ENCODE peak calls at places on chromosome 5, in ten cellular contexts. L is foreskin fibroblast, T is omental fat pad, I is kidney epithelial cell, U is PC-3, P is lower lobe of right lung, W is OCI-LY7, K is neural progenitor cell, M is heart right ventricle, H is endothelial cell. O is an unnamed sample.

GRCh38 chr5:20145240-20145639 is 157.2 kb upstream of the CDH18 start:
- DNase-seq in L (no peak), T (no peak), I (no peak), U (peak), P (no peak), W (no peak), K (no peak), M (no peak), H (no peak), O (no peak)

GRCh38 chr5:132473608-132474007 is 17.0 kb downstream of the IRF1 start:
- DNase-seq in L (no peak), T (peak), I (no peak), U (no peak), P (no peak), W (no peak), K (no peak), M (no peak), H (no peak), O (no peak)

GRCh38 chr5:1201327-1202025 is at the start of gene SLC6A19:
- DNase-seq in L (no peak), T (no peak), I (no peak), U (no peak), P (peak), W (no peak), K (no peak), M (peak), H (no peak), O (no peak)

GRCh38 chr5:50807661-50808060 is 141.2 kb downstream of the PARP8 start:
- DNase-seq in L (no peak), T (no peak), I (no peak), U (no peak), P (no peak), W (no peak), K (no peak), M (no peak), H (no peak), O (no peak)

GRCh38 chr5:146005723-146006122 is 69.3 kb downstream of the SH3RF2 start:
- DNase-seq in L (no peak), T (no peak), I (no peak), U (no peak), P (no peak), W (no peak), K (no peak), M (no peak), H (no peak), O (no peak)

GRCh38 chr5:89991592-89991991 is 418.0 kb downstream of the CETN3 start:
- DNase-seq in L (no peak), T (no peak), I (no peak), U (no peak), P (no peak), W (no peak), K (no peak), M (no peak), H (no peak), O (no peak)

GRCh38 chr5:174612686-174613085 is 111.7 kb upstream of the MSX2 start:
- DNase-seq in L (no peak), T (no peak), I (no peak), U (peak), P (no peak), W (no peak), K (no peak), M (no peak), H (no peak), O (no peak)

GRCh38 chr5:34838785-34839714 is at the start of gene TTC23L:
- DNase-seq in L (peak), T (peak), I (peak), U (peak), P (peak), W (peak), K (peak), M (peak), H (peak), O (peak)

GRCh38 chr5:55220433-55221185 is 6.5 kb downstream of the MCIDAS start:
- DNase-seq in L (no peak), T (no peak), I (no peak), U (no peak), P (no peak), W (no peak), K (peak), M (no peak), H (peak), O (peak)

GRCh38 chr5:1747079-1747802 is 52.4 kb downstream of the MRPL36 start:
- DNase-seq in L (no peak), T (no peak), I (no peak), U (no peak), P (peak), W (no peak), K (no peak), M (no peak), H (no peak), O (no peak)

GRCh38 chr5:6321078-6321477 is 57.3 kb downstream of the MED10 start:
- DNase-seq in L (no peak), T (no peak), I (no peak), U (no peak), P (no peak), W (no peak), K (no peak), M (no peak), H (no peak), O (no peak)

GRCh38 chr5:35478856-35479682 is 138.6 kb upstream of the SPEF2 start:
- DNase-seq in L (peak), T (no peak), I (peak), U (peak), P (no peak), W (peak), K (no peak), M (no peak), H (no peak), O (no peak)

GRCh38 chr5:141878186-141878770 is at the start of gene PCDH1:
- DNase-seq in L (peak), T (no peak), I (no peak), U (peak), P (no peak), W (no peak), K (peak), M (peak), H (peak), O (no peak)

GRCh38 chr5:84383816-84384603 is 670 bp downstream of the EDIL3 start:
- DNase-seq in L (no peak), T (no peak), I (no peak), U (peak), P (peak), W (no peak), K (peak), M (peak), H (peak), O (peak)

GRCh38 chr5:15852949-15853348 is 326.6 kb downstream of the MARCHF11 start:
- DNase-seq in L (no peak), T (no peak), I (no peak), U (no peak), P (no peak), W (no peak), K (no peak), M (no peak), H (no peak), O (no peak)

GRCh38 chr5:2756211-2756746 is 4.8 kb upstream of the IRX2 start:
- DNase-seq in L (peak), T (no peak), I (no peak), U (peak), P (peak), W (no peak), K (peak), M (no peak), H (peak), O (peak)

GRCh38 chr5:10719965-10720364 is 41.1 kb downstream of the DAP start:
- DNase-seq in L (peak), T (no peak), I (peak), U (peak), P (no peak), W (no peak), K (no peak), M (no peak), H (no peak), O (no peak)

GRCh38 chr5:111143910-111144309 is 51.8 kb downstream of the WDR36 start:
- DNase-seq in L (peak), T (no peak), I (no peak), U (peak), P (no peak), W (no peak), K (no peak), M (peak), H (no peak), O (no peak)

GRCh38 chr5:93585054-93585751 is 2.2 kb downstream of the NR2F1 start:
- DNase-seq in L (no peak), T (no peak), I (no peak), U (peak), P (no peak), W (no peak), K (peak), M (no peak), H (no peak), O (no peak)

GRCh38 chr5:58240286-58240685 is 219.6 kb downstream of the PLK2 start:
- DNase-seq in L (peak), T (no peak), I (peak), U (peak), P (no peak), W (no peak), K (no peak), M (no peak), H (no peak), O (no peak)

GRCh38 chr5:157371655-157372471 is 88.2 kb upstream of the NIPAL4 start:
- DNase-seq in L (no peak), T (no peak), I (no peak), U (peak), P (no peak), W (no peak), K (no peak), M (no peak), H (no peak), O (no peak)

GRCh38 chr5:135242021-135242480 is 157.0 kb downstream of the MACROH2A1 start:
- DNase-seq in L (peak), T (no peak), I (no peak), U (peak), P (peak), W (no peak), K (no peak), M (no peak), H (no peak), O (no peak)

GRCh38 chr5:141618030-141618803 is 583 bp downstream of the DIAPH1 start:
- DNase-seq in L (no peak), T (no peak), I (no peak), U (peak), P (peak), W (peak), K (peak), M (peak), H (peak), O (no peak)

GRCh38 chr5:14518638-14519037 is 63.0 kb upstream of the OTULINL start:
- DNase-seq in L (no peak), T (no peak), I (no peak), U (no peak), P (no peak), W (no peak), K (no peak), M (no peak), H (no peak), O (no peak)

GRCh38 chr5:179819296-179820126 is 1.2 kb upstream of the SQSTM1 start:
- DNase-seq in L (peak), T (no peak), I (peak), U (peak), P (peak), W (peak), K (peak), M (peak), H (peak), O (no peak)

GRCh38 chr5:19210886-19211285 is 777.1 kb downstream of the CDH18 start:
- DNase-seq in L (no peak), T (no peak), I (no peak), U (no peak), P (no peak), W (no peak), K (no peak), M (no peak), H (no peak), O (no peak)

GRCh38 chr5:173045481-173045880 is 10.7 kb upstream of the CREBRF start:
- DNase-seq in L (no peak), T (no peak), I (no peak), U (no peak), P (no peak), W (no peak), K (no peak), M (no peak), H (no peak), O (no peak)

GRCh38 chr5:7745882-7746735 is 104.8 kb downstream of the CFAP90 start:
- DNase-seq in L (peak), T (peak), I (peak), U (peak), P (peak), W (peak), K (peak), M (peak), H (peak), O (peak)

GRCh38 chr5:142079243-142079642 is 29.3 kb upstream of the NDFIP1 start:
- DNase-seq in L (no peak), T (no peak), I (no peak), U (no peak), P (no peak), W (no peak), K (no peak), M (no peak), H (no peak), O (no peak)

GRCh38 chr5:140875085-140876065 is at the start of gene PCDHA12:
- DNase-seq in L (no peak), T (no peak), I (no peak), U (peak), P (no peak), W (no peak), K (peak), M (no peak), H (peak), O (no peak)

GRCh38 chr5:111379391-111379816 is 132.9 kb downstream of the STARD4 start:
- DNase-seq in L (no peak), T (no peak), I (no peak), U (no peak), P (no peak), W (no peak), K (no peak), M (no peak), H (no peak), O (no peak)

GRCh38 chr5:54514269-54514668 is 3.3 kb upstream of the SNX18 start:
- DNase-seq in L (no peak), T (no peak), I (no peak), U (no peak), P (no peak), W (peak), K (peak), M (no peak), H (no peak), O (no peak)

GRCh38 chr5:98770158-98770910 is 3.1 kb upstream of the RGMB start:
- DNase-seq in L (peak), T (no peak), I (no peak), U (peak), P (peak), W (no peak), K (peak), M (peak), H (peak), O (no peak)

GRCh38 chr5:66498791-66499207 is 97.4 kb upstream of the MAST4 start:
- DNase-seq in L (no peak), T (no peak), I (no peak), U (peak), P (no peak), W (no peak), K (peak), M (no peak), H (no peak), O (no peak)

GRCh38 chr5:35316611-35317307 is 86.5 kb upstream of the PRLR start:
- DNase-seq in L (no peak), T (no peak), I (peak), U (peak), P (no peak), W (no peak), K (no peak), M (no peak), H (no peak), O (no peak)

GRCh38 chr5:149999359-149999758 is 1.1 kb downstream of the TIGD6 start:
- DNase-seq in L (no peak), T (no peak), I (no peak), U (no peak), P (no peak), W (no peak), K (no peak), M (no peak), H (no peak), O (no peak)

GRCh38 chr5:155004138-155004744 is 9.3 kb upstream of the KIF4B start:
- DNase-seq in L (no peak), T (no peak), I (no peak), U (peak), P (no peak), W (peak), K (peak), M (peak), H (peak), O (no peak)

GRCh38 chr5:181181650-181182565 is 23.1 kb downstream of the TRIM7 start:
- DNase-seq in L (peak), T (no peak), I (no peak), U (peak), P (peak), W (peak), K (peak), M (peak), H (peak), O (peak)

GRCh38 chr5:60649288-60649917 is 50.6 kb downstream of the DEPDC1B start:
- DNase-seq in L (peak), T (no peak), I (peak), U (peak), P (no peak), W (peak), K (no peak), M (no peak), H (no peak), O (no peak)
- TF ChIP-seq CTCF in L (peak), T (no peak), I (peak), U (peak), P (peak), W (peak), K (peak), M (peak), H (peak), O (peak)

GRCh38 chr5:151313357-151313756 is 9.8 kb upstream of the SLC36A3 start:
- DNase-seq in L (no peak), T (no peak), I (no peak), U (no peak), P (no peak), W (no peak), K (no peak), M (no peak), H (no peak), O (no peak)

GRCh38 chr5:151320481-151320880 is 16.9 kb upstream of the SLC36A3 start:
- DNase-seq in L (no peak), T (no peak), I (no peak), U (no peak), P (no peak), W (no peak), K (no peak), M (no peak), H (no peak), O (no peak)

GRCh38 chr5:151315998-151316597 is 12.5 kb upstream of the SLC36A3 start:
- DNase-seq in L (peak), T (peak), I (no peak), U (peak), P (peak), W (peak), K (peak), M (peak), H (peak), O (peak)

DNA sequence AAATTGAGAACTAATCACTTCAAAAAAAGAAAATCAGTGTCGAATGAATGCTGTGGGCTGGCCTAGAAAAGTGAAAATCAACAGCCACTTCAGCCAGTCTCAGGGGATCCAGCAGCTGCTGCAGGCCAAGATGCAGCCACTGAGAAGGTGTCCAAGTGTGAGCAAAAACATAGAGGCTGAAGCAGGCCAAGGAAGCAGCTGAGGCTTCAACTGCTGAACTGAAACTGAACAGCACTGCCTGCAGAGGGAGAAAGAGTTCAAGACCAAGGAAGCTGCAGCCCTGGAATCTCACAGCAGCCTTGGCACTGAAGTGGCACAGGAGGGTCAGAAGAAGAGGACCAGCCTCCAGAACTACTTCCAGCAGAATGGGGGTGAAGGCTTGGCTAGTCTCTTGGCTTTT is 15.8 kb upstream of the SLC36A3 start:
- DNase-seq in L (no peak), T (no peak), I (no peak), U (peak), P (no peak), W (peak), K (no peak), M (peak), H (peak), O (no peak)
- TF ChIP-seq CTCF in L (no peak), T (no peak), I (no peak), U (peak), P (no peak), W (peak), K (no peak), M (no peak), H (no peak), O (peak)

GRCh38 chr5:79829260-79829659 is 139.6 kb downstream of the CMYA5 start:
- DNase-seq in L (no peak), T (no peak), I (no peak), U (no peak), P (no peak), W (peak), K (peak), M (no peak), H (peak), O (peak)
- TF ChIP-seq CTCF in L (peak), T (no peak), I (peak), U (peak), P (no peak), W (peak), K (peak), M (peak), H (peak), O (peak)

GRCh38 chr5:177362871-177363507 is 5.3 kb downstream of the RGS14 start:
- DNase-seq in L (peak), T (no peak), I (no peak), U (peak), P (peak), W (peak), K (peak), M (peak), H (peak), O (peak)
- TF ChIP-seq CTCF in L (no peak), T (no peak), I (no peak), U (no peak), P (no peak), W (no peak), K (peak), M (no peak), H (no peak), O (no peak)

GRCh38 chr5:169256191-169256590 is 44.7 kb downstream of the SLIT3 start:
- DNase-seq in L (no peak), T (no peak), I (no peak), U (no peak), P (no peak), W (no peak), K (no peak), M (no peak), H (no peak), O (no peak)
- TF ChIP-seq CTCF in L (no peak), T (no peak), I (no peak), U (no peak), P (no peak), W (no peak), K (no peak), M (no peak), H (no peak), O (no peak)

GRCh38 chr5:103444333-103445038 is 118.1 kb downstream of the NUDT12 start:
- DNase-seq in L (no peak), T (no peak), I (no peak), U (peak), P (no peak), W (no peak), K (no peak), M (no peak), H (no peak), O (no peak)

GRCh38 chr5:103439007-103439406 is 123.6 kb downstream of the NUDT12 start:
- DNase-seq in L (no peak), T (no peak), I (no peak), U (no peak), P (no peak), W (no peak), K (no peak), M (no peak), H (no peak), O (no peak)

GRCh38 chr5:103445426-103446035 is 117.1 kb downstream of the NUDT12 start:
- DNase-seq in L (no peak), T (no peak), I (no peak), U (no peak), P (no peak), W (no peak), K (peak), M (no peak), H (no peak), O (no peak)

GRCh38 chr5:103442756-103443155 is 119.8 kb downstream of the NUDT12 start:
- DNase-seq in L (no peak), T (no peak), I (no peak), U (no peak), P (no peak), W (no peak), K (no peak), M (no peak), H (no peak), O (no peak)

DNA sequence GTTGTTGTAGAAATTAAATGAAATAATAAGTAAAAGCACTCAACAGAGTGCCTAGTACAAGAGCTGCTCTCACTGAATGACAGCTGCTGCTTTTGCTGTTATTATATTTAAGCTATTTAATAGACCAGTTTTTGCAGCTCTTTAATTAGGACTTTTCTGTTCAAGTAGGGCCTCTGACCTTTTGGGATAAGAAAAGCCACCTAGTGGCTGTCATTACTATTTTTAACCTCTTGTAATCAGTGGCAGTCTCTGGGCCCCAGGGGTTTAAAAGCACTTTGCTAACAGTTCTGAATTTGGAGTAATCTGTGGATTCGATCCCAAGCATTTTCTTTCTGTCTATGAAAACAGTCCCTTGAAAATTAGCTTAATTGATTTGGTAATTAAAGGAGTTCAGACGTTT is 121.1 kb downstream of the NUDT12 start:
- DNase-seq in L (no peak), T (no peak), I (no peak), U (no peak), P (no peak), W (peak), K (peak), M (no peak), H (no peak), O (no peak)
- TF ChIP-seq CTCF in L (no peak), T (no peak), I (no peak), U (peak), P (no peak), W (peak), K (peak), M (no peak), H (peak), O (peak)

GRCh38 chr5:130476325-130476724 is 572.1 kb downstream of the CHSY3 start:
- DNase-seq in L (no peak), T (no peak), I (no peak), U (peak), P (no peak), W (no peak), K (no peak), M (no peak), H (no peak), O (no peak)

GRCh38 chr5:130479045-130479804 is 575.0 kb downstream of the CHSY3 start:
- DNase-seq in L (no peak), T (no peak), I (no peak), U (peak), P (no peak), W (no peak), K (no peak), M (no peak), H (no peak), O (no peak)
- TF ChIP-seq CTCF in L (no peak), T (no peak), I (no peak), U (no peak), P (no peak), W (no peak), K (peak), M (no peak), H (peak), O (no peak)

GRCh38 chr5:139271201-139272027 is 22.1 kb upstream of the MATR3 start:
- DNase-seq in L (peak), T (no peak), I (no peak), U (peak), P (no peak), W (no peak), K (no peak), M (no peak), H (no peak), O (no peak)
- TF ChIP-seq CTCF in L (no peak), T (no peak), I (no peak), U (no peak), P (no peak), W (no peak), K (no peak), M (no peak), H (no peak), O (no peak)

O was measured in neural crest cell.